ENCODE peak calls at places on chromosomes 1 and 21, in ten cellular contexts. U is CD8-positive, alpha-beta T cell; Z is GM23338; K is fibroblast of lung; Q is body of pancreas; S is lower lobe of right lung; E is HL-60; D is fibroblast of mammary gland; X is HFF-Myc; F is foreskin fibroblast. W is an unnamed sample.

GRCh38 chr1:244730153-244730933 is 77.4 kb downstream of the DESI2 start:
- DNase-seq in U (no peak), F (peak; percentile 72), Q (peak; percentile 27), K (peak; percentile 70), Z (peak; percentile 73), X (no peak), S (peak; percentile 57), E (peak; percentile 15), D (peak; percentile 46), W (peak; percentile 4)

GRCh38 chr1:243849089-243850012 is 692 bp downstream of the AKT3 start:
- DNase-seq in E (no peak), K (peak; percentile 75), U (peak; percentile 48), D (peak; percentile 64), Q (peak; percentile 19), S (peak; percentile 56), X (no peak), Z (peak; percentile 78), F (peak; percentile 81), W (peak; percentile 31)

GRCh38 chr1:238991730-238992490 is 394.5 kb upstream of the CHRM3 start:
- DNase-seq in U (no peak), D (peak; percentile 12), S (no peak), X (no peak), Q (no peak), Z (no peak), K (peak; percentile 71), E (no peak), F (no peak), W (no peak)

GRCh38 chr1:202806845-202807366 is 1.3 kb downstream of the KDM5B start:
- DNase-seq in U (no peak), D (no peak), F (peak; percentile 30), E (no peak), Z (peak; percentile 46), K (peak; percentile 17), S (no peak), Q (peak; percentile 20), X (no peak), W (no peak)

GRCh38 chr1:108816049-108816882 is 40.6 kb downstream of the AKNAD1 start:
- DNase-seq in S (peak; percentile 55), E (no peak), U (no peak), F (peak; percentile 95), X (peak; percentile 87), K (peak; percentile 93), D (peak; percentile 94), Q (peak; percentile 80), Z (peak; percentile 73), W (peak; percentile 81)

GRCh38 chr1:209755926-209756607 is at the start of gene TRAF3IP3:
- DNase-seq in E (peak; percentile 58), X (no peak), K (no peak), U (peak; percentile 49), Z (no peak), S (peak; percentile 61), D (no peak), F (no peak), Q (no peak), W (no peak)

GRCh38 chr21:43676391-43676790 is 17.0 kb downstream of the RRP1B start:
- DNase-seq in S (no peak), D (no peak), Q (no peak), F (no peak), E (no peak), K (no peak), X (no peak), Z (no peak), U (no peak), W (no peak)

GRCh38 chr1:163291461-163291860 is 30.3 kb upstream of the NUF2 start:
- DNase-seq in U (no peak), Q (no peak), E (no peak), F (no peak), Z (no peak), K (no peak), D (no peak), X (no peak), S (no peak), W (no peak)

GRCh38 chr1:18109058-18109755 is 1.6 kb downstream of the IGSF21 start:
- DNase-seq in Z (peak; percentile 51), Q (no peak), D (no peak), U (no peak), F (peak; percentile 12), X (no peak), S (no peak), E (no peak), K (no peak), W (no peak)

GRCh38 chr1:25688390-25689119 is 72.0 kb downstream of the MAN1C1 start:
- DNase-seq in Z (no peak), S (no peak), F (peak; percentile 46), Q (no peak), X (no peak), U (no peak), D (no peak), K (peak; percentile 24), E (no peak), W (no peak)

GRCh38 chr21:36164427-36164784 is 7.8 kb downstream of the DOP1B start:
- DNase-seq in F (no peak), U (no peak), Q (peak; percentile 33), X (no peak), S (no peak), E (no peak), K (no peak), D (no peak), Z (no peak), W (no peak)

GRCh38 chr1:181676269-181676668 is 193.0 kb downstream of the CACNA1E start:
- DNase-seq in K (peak; percentile 17), X (no peak), D (peak; percentile 45), S (no peak), F (no peak), U (no peak), E (no peak), Z (peak; percentile 66), Q (no peak), W (no peak)

GRCh38 chr1:233935277-233935868 is 30.9 kb downstream of the SLC35F3 start:
- DNase-seq in S (no peak), D (no peak), F (no peak), X (no peak), E (no peak), Z (no peak), U (no peak), K (no peak), Q (no peak), W (no peak)

GRCh38 chr1:93694039-93694438 is 12.4 kb upstream of the BCAR3 start:
- DNase-seq in U (no peak), F (no peak), X (no peak), K (no peak), E (no peak), Z (no peak), S (no peak), Q (no peak), D (no peak), W (no peak)

DNA sequence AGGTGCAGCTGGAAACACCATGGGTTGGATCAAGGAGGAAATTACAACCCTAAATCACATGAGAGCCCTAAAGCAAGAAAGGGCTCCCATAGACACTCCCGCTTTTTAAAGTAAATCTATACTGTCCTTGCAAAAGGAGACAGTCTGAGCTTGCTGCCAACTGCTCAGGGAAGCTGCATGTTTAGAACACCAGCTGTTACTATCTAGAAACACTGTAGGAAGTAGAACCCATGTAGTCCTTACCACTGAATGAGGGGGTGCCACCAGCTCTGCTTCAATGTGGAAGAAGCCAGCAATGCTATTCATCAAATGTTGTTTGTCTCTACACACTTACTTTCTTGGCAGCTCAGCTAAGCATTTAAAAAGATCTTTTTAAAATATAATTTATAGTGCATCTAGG is 79.8 kb downstream of the PIGK start:
- DNase-seq in S (no peak), U (no peak), Z (no peak), Q (no peak), D (no peak), X (no peak), E (no peak), K (no peak), F (no peak), W (no peak)
- TF ChIP-seq CTCF in S (no peak), U (no peak), Z (no peak), Q (no peak), D (no peak), X (no peak), E (no peak), K (no peak), F (no peak), W (no peak)

GRCh38 chr1:27366411-27367159 is at the start of gene MAP3K6:
- DNase-seq in D (peak; percentile 82), X (no peak), Z (peak; percentile 92), S (peak; percentile 95), Q (peak; percentile 83), U (no peak), E (no peak), F (peak; percentile 93), K (peak; percentile 73), W (peak; percentile 45)
- TF ChIP-seq CTCF in D (no peak), X (peak; percentile 27), Z (peak; percentile 62), S (peak; percentile 36), Q (no peak), U (no peak), E (no peak), F (no peak), K (peak; percentile 0), W (peak; percentile 22)

GRCh38 chr21:32426066-32426465 is 13.6 kb downstream of the EVA1C start:
- DNase-seq in D (no peak), F (no peak), E (no peak), Z (no peak), S (no peak), K (no peak), Q (no peak), U (no peak), X (no peak), W (no peak)

GRCh38 chr21:32423846-32424535 is 11.5 kb downstream of the EVA1C start:
- DNase-seq in F (no peak), D (no peak), Q (no peak), E (no peak), U (no peak), X (no peak), Z (no peak), S (no peak), K (peak; percentile 57), W (no peak)

GRCh38 chr21:32426592-32427051 is 14.1 kb downstream of the EVA1C start:
- DNase-seq in U (no peak), S (no peak), F (peak; percentile 70), D (no peak), X (no peak), E (no peak), Z (no peak), Q (no peak), K (peak; percentile 87), W (no peak)

GRCh38 chr21:32424674-32425073 is 12.2 kb downstream of the EVA1C start:
- DNase-seq in D (peak; percentile 83), Q (no peak), Z (no peak), S (no peak), X (no peak), E (no peak), F (peak; percentile 7), K (peak; percentile 63), U (no peak), W (no peak)

GRCh38 chr21:32425628-32426027 is 13.1 kb downstream of the EVA1C start:
- DNase-seq in S (no peak), K (no peak), E (no peak), Q (no peak), D (no peak), X (no peak), Z (no peak), F (no peak), U (no peak), W (no peak)
- TF ChIP-seq CTCF in S (no peak), K (no peak), E (no peak), Q (no peak), D (no peak), X (no peak), Z (peak; percentile 52), F (no peak), U (no peak), W (no peak)

GRCh38 chr1:31460027-31460426 is 47.0 kb downstream of the SERINC2 start:
- DNase-seq in X (no peak), D (peak; percentile 60), Z (peak; percentile 85), F (peak; percentile 50), Q (no peak), E (no peak), S (no peak), U (no peak), K (peak; percentile 10), W (no peak)
- TF ChIP-seq CTCF in X (peak; percentile 10), D (peak; percentile 40), Z (peak; percentile 65), F (peak; percentile 17), Q (no peak), E (no peak), S (no peak), U (no peak), K (peak; percentile 42), W (peak; percentile 17)